ENCODE peak calls at places on chromosomes 2 and 18, in four cellular contexts. One of them, this sample, is unnamed.

GRCh38 chr18:63578357-63578958 is 8.7 kb upstream of the SERPINB13 start:
- DNase-seq in GM12878: no peak
- DNase-seq in H1: peak; percentile 64
- DNase-seq in HepG2: peak; percentile 23
- DNase-seq in this sample: peak; percentile 13

GRCh38 chr2:53593891-53594585 is 173.6 kb upstream of the CHAC2 start:
- DNase-seq in GM12878: no peak
- DNase-seq in HepG2: no peak
- DNase-seq in H1: no peak
- DNase-seq in this sample: no peak

GRCh38 chr2:231919341-231920035 is 6.7 kb downstream of the NPPC start:
- DNase-seq in HepG2: no peak
- DNase-seq in H1: no peak
- DNase-seq in GM12878: no peak
- DNase-seq in this sample: no peak

GRCh38 chr2:152244241-152244640 is 68.7 kb upstream of the STAM2 start:
- DNase-seq in GM12878: no peak
- DNase-seq in H1: no peak
- DNase-seq in HepG2: no peak
- DNase-seq in this sample: no peak

GRCh38 chr2:178194600-178195389 is 483 bp downstream of the OSBPL6 start:
- DNase-seq in HepG2: no peak
- DNase-seq in GM12878: no peak
- DNase-seq in H1: peak; percentile 81
- DNase-seq in this sample: peak; percentile 68

GRCh38 chr2:20525041-20526035 is 78.5 kb downstream of the RHOB start:
- DNase-seq in HepG2: peak; percentile 96
- DNase-seq in H1: peak; percentile 41
- DNase-seq in GM12878: peak; percentile 76
- DNase-seq in this sample: peak; percentile 30

GRCh38 chr2:181275643-181276070 is 181.5 kb upstream of the ITGA4 start:
- DNase-seq in H1: no peak
- DNase-seq in HepG2: no peak
- DNase-seq in GM12878: no peak
- DNase-seq in this sample: no peak

GRCh38 chr2:173021939-173022371 is 53.7 kb upstream of the MAP3K20 start:
- DNase-seq in H1: no peak
- DNase-seq in HepG2: peak; percentile 57
- DNase-seq in GM12878: no peak
- DNase-seq in this sample: no peak

GRCh38 chr2:85826990-85827878 is 61.6 kb downstream of the ST3GAL5 start:
- DNase-seq in GM12878: no peak
- DNase-seq in H1: peak; percentile 92
- DNase-seq in HepG2: peak; percentile 48
- DNase-seq in this sample: peak; percentile 81

GRCh38 chr2:121475811-121476571 is 54.7 kb upstream of the RNU4ATAC start:
- DNase-seq in HepG2: peak; percentile 21
- DNase-seq in GM12878: no peak
- DNase-seq in H1: no peak
- DNase-seq in this sample: no peak

GRCh38 chr2:233756429-233757081 is 3.5 kb upstream of the UGT1A1 start:
- DNase-seq in H1: no peak
- DNase-seq in HepG2: peak; percentile 96
- DNase-seq in GM12878: no peak
- DNase-seq in this sample: no peak

GRCh38 chr2:100870652-100871531 is 51.0 kb downstream of the NPAS2 start:
- DNase-seq in H1: no peak
- DNase-seq in HepG2: peak; percentile 80
- DNase-seq in GM12878: no peak
- DNase-seq in this sample: no peak

GRCh38 chr2:38533180-38533579 is 69.5 kb downstream of the HNRNPLL start:
- DNase-seq in GM12878: peak; percentile 83
- DNase-seq in H1: no peak
- DNase-seq in HepG2: no peak
- DNase-seq in this sample: no peak

GRCh38 chr2:61421611-61422010 is 49.3 kb downstream of the USP34 start:
- DNase-seq in GM12878: no peak
- DNase-seq in H1: no peak
- DNase-seq in HepG2: no peak
- DNase-seq in this sample: no peak

GRCh38 chr2:147558620-147559019 is 286.2 kb upstream of the ACVR2A start:
- DNase-seq in HepG2: no peak
- DNase-seq in H1: no peak
- DNase-seq in GM12878: no peak
- DNase-seq in this sample: no peak

GRCh38 chr2:11573418-11574175 is 39.8 kb downstream of the GREB1 start:
- DNase-seq in HepG2: no peak
- DNase-seq in GM12878: no peak
- DNase-seq in H1: no peak
- DNase-seq in this sample: no peak

GRCh38 chr2:146412625-146413024 is 1432.2 kb upstream of the ACVR2A start:
- DNase-seq in H1: peak; percentile 83
- DNase-seq in HepG2: peak; percentile 61
- DNase-seq in GM12878: no peak
- DNase-seq in this sample: peak; percentile 15

GRCh38 chr2:21317131-21317530 is 193.4 kb downstream of the TDRD15 start:
- DNase-seq in HepG2: peak; percentile 60
- DNase-seq in H1: peak; percentile 69
- DNase-seq in GM12878: no peak
- DNase-seq in this sample: peak; percentile 68

GRCh38 chr2:240925576-240926515 is 19.7 kb downstream of the CROCC2 start:
- DNase-seq in HepG2: no peak
- DNase-seq in GM12878: no peak
- DNase-seq in H1: peak; percentile 59
- DNase-seq in this sample: no peak

GRCh38 chr2:160109939-160110673 is 47.7 kb upstream of the PLA2R1 start:
- DNase-seq in HepG2: peak; percentile 62
- DNase-seq in GM12878: no peak
- DNase-seq in H1: no peak
- DNase-seq in this sample: peak; percentile 61

GRCh38 chr18:47767699-47768098 is 162.8 kb downstream of the SMAD2 start:
- DNase-seq in GM12878: no peak
- DNase-seq in HepG2: no peak
- DNase-seq in H1: no peak
- DNase-seq in this sample: no peak

GRCh38 chr2:3223080-3223923 is 154.3 kb downstream of the EIPR1 start:
- DNase-seq in GM12878: peak; percentile 91
- DNase-seq in H1: no peak
- DNase-seq in HepG2: no peak
- DNase-seq in this sample: no peak

GRCh38 chr2:172084484-172084733 is 898 bp upstream of the DLX1 start:
- DNase-seq in GM12878: no peak
- DNase-seq in H1: no peak
- DNase-seq in HepG2: no peak
- DNase-seq in this sample: no peak

GRCh38 chr2:234687718-234688475 is 191.0 kb upstream of the ARL4C start:
- DNase-seq in GM12878: no peak
- DNase-seq in HepG2: no peak
- DNase-seq in H1: peak; percentile 11
- DNase-seq in this sample: no peak

GRCh38 chr2:240387669-240388358 is 47.6 kb upstream of the GPC1 start:
- DNase-seq in HepG2: peak; percentile 62
- DNase-seq in H1: no peak
- DNase-seq in GM12878: no peak
- DNase-seq in this sample: peak; percentile 69

GRCh38 chr2:233841183-233841582 is 13.2 kb downstream of the HJURP start:
- DNase-seq in GM12878: no peak
- DNase-seq in H1: peak; percentile 17
- DNase-seq in HepG2: no peak
- DNase-seq in this sample: no peak

GRCh38 chr2:201403904-201404303 is 46.8 kb upstream of the FLACC1 start:
- DNase-seq in GM12878: no peak
- DNase-seq in H1: no peak
- DNase-seq in HepG2: no peak
- DNase-seq in this sample: no peak

DNA sequence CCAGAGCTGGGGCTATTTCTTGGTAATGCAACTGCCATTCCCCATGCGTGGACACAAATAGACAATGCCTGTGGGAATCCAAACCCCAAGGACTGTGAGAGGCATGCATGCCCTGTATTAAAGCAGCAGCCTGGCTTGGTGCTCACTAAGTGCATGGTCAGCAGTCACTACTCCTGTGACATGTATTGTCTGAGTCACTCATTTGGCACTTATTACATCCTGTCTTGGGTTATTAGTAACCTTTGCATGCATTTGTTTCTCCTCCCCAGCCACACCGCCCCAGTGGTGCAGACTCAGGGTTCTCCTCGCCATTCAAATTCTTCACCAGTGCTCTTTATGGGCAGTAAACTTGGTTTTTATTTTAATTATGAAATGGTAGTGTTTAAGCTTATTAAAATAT is 30.2 kb downstream of the PRKCE start:
- DNase-seq in GM12878: no peak
- DNase-seq in H1: no peak
- DNase-seq in HepG2: peak; percentile 13
- DNase-seq in this sample: no peak
- TF ChIP-seq SIN3A in GM12878: no peak
- TF ChIP-seq SIN3A in H1: no peak
- TF ChIP-seq SIN3A in HepG2: no peak
- TF ChIP-seq SIN3A in this sample: no peak

GRCh38 chr2:150207979-150208378 is 279.5 kb downstream of the RND3 start:
- DNase-seq in HepG2: no peak
- DNase-seq in H1: no peak
- DNase-seq in GM12878: no peak
- DNase-seq in this sample: no peak
- TF ChIP-seq CBX5 in HepG2: no peak
- TF ChIP-seq CBX5 in H1: no peak
- TF ChIP-seq CBX5 in GM12878: no peak
- TF ChIP-seq CBX5 in this sample: no peak

DNA sequence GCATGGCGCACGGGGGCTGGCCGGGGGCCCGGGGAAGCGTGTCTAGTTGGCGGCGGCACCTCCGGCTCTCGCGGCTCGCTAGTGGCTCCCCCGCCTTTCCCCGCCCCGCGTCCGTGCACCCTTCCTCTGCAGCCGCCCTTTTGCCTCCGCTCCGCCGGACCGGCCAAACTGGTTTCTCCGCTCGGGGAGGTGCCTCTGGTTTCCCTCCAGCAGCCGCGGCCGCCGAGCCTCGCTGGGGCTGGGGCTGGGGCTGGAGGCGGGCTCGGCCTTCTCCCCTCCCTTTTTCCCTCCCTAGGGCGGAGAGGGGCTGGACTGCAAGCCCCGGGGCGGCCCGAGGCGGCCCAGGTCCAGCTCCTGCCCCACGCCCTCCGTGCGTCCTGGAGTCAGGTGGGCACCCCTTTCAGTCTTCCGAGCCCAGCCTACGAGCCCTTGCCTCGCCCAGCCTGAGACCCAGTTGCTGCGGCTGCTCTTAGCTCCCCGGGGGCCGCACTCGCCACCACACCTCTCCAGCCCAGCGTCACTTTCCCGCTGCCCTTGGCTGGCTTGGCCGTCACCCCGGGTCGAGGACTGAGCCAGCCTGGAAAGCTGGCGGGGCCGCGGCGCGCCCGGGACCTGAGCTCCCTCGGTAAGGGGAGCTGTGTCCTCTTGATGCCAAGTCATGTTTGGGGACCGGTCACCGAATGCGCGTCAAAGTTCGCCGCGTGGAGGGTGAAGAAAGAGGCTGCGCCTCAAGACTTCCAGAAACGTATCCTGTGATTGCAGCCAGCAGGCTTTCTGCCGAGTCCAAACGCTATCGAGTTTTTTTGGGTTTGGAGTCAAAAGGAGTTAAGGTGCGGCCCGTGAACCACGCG is at the start of gene ATP8B1:
- DNase-seq in HepG2: no peak
- DNase-seq in H1: peak; percentile 95
- DNase-seq in GM12878: no peak
- DNase-seq in this sample: peak; percentile 18
- TF ChIP-seq POLR2A in HepG2: peak; percentile 43
- TF ChIP-seq POLR2A in H1: no peak
- TF ChIP-seq POLR2A in GM12878: no peak
- TF ChIP-seq POLR2A in this sample: no peak

GRCh38 chr2:215436705-215437570 is 1.1 kb upstream of the FN1 start:
- DNase-seq in GM12878: no peak
- DNase-seq in HepG2: no peak
- DNase-seq in H1: no peak
- DNase-seq in this sample: no peak
- TF ChIP-seq SIN3A in GM12878: no peak
- TF ChIP-seq SIN3A in HepG2: no peak
- TF ChIP-seq SIN3A in H1: no peak
- TF ChIP-seq SIN3A in this sample: no peak

GRCh38 chr18:34522627-34523026 is 187.5 kb upstream of the DTNA start:
- DNase-seq in HepG2: no peak
- DNase-seq in GM12878: no peak
- DNase-seq in H1: no peak
- DNase-seq in this sample: no peak
- TF ChIP-seq CBX5 in HepG2: no peak
- TF ChIP-seq CBX5 in GM12878: no peak
- TF ChIP-seq CBX5 in H1: no peak
- TF ChIP-seq CBX5 in this sample: no peak